ENCODE peak calls at places on chromosomes 1 and 21, in four cellular contexts. N is GM12878, J is H1, W is HepG2. I is an unnamed sample.

GRCh38 chr1:220787069-220787614 is 429 bp downstream of the MTARC1 start:
- DNase-seq in N (no peak), J (peak), W (peak), I (no peak)

GRCh38 chr1:5570931-5571330 is 421.3 kb downstream of the NPHP4 start:
- DNase-seq in N (no peak), J (no peak), W (no peak), I (no peak)

GRCh38 chr1:40709100-40709801 is 17.7 kb downstream of the NFYC start:
- DNase-seq in N (peak), J (peak), W (peak), I (peak)

GRCh38 chr1:198543670-198544260 is 3.3 kb upstream of the ATP6V1G3 start:
- DNase-seq in N (no peak), J (no peak), W (no peak), I (no peak)

GRCh38 chr1:208059328-208060017 is 148.5 kb upstream of the CD34 start:
- DNase-seq in N (no peak), J (no peak), W (peak), I (no peak)

GRCh38 chr1:63575340-63575826 is 17.8 kb upstream of the PGM1 start:
- DNase-seq in N (no peak), J (no peak), W (no peak), I (no peak)

GRCh38 chr1:182783068-182783467 is 6.5 kb upstream of the NPL start:
- DNase-seq in N (no peak), J (no peak), W (no peak), I (no peak)

GRCh38 chr1:207926984-207927383 is 16.1 kb upstream of the CD34 start:
- DNase-seq in N (no peak), J (no peak), W (no peak), I (no peak)

GRCh38 chr1:93304716-93305138 is 41.0 kb upstream of the DR1 start:
- DNase-seq in N (peak), J (no peak), W (peak), I (peak)

GRCh38 chr21:26047279-26047967 is 123.1 kb downstream of the APP start:
- DNase-seq in N (no peak), J (no peak), W (no peak), I (no peak)

GRCh38 chr21:26055010-26055409 is 115.6 kb downstream of the APP start:
- DNase-seq in N (no peak), J (no peak), W (no peak), I (no peak)

GRCh38 chr21:26050857-26051256 is 119.7 kb downstream of the APP start:
- DNase-seq in N (no peak), J (no peak), W (no peak), I (no peak)

GRCh38 chr21:26043891-26044290 is 126.7 kb downstream of the APP start:
- DNase-seq in N (no peak), J (no peak), W (no peak), I (no peak)

DNA sequence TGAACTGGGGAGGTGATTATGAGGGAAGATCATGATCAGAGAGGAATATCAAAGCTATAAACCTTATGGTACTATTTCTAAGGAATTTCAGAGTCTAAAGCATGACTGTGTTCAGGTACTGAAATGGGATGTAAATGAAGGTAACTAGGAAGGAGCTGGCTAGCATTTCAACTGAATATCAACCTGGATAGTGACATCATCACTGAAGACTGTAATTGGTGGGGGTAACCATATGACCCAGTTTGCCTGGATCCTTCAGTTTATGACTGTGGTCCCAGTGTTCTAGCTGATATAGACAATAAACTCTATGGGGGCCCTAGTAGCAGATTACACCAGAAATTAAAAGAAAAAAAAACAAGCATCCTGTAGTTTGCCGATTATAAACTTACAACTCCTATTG is 120.8 kb downstream of the APP start:
- DNase-seq in N (no peak), J (no peak), W (no peak), I (no peak)
- TF ChIP-seq HDAC6 in N (no peak), J (no peak), W (no peak), I (no peak)

GRCh38 chr1:218496561-218496960 is 151.4 kb downstream of the TGFB2 start:
- DNase-seq in N (no peak), J (no peak), W (peak), I (no peak)

GRCh38 chr1:218499911-218500310 is 154.8 kb downstream of the TGFB2 start:
- DNase-seq in N (no peak), J (no peak), W (no peak), I (no peak)

GRCh38 chr1:218495931-218496330 is 150.8 kb downstream of the TGFB2 start:
- DNase-seq in N (no peak), J (no peak), W (no peak), I (no peak)

GRCh38 chr1:218499021-218499691 is 154.0 kb downstream of the TGFB2 start:
- DNase-seq in N (no peak), J (no peak), W (no peak), I (no peak)

DNA sequence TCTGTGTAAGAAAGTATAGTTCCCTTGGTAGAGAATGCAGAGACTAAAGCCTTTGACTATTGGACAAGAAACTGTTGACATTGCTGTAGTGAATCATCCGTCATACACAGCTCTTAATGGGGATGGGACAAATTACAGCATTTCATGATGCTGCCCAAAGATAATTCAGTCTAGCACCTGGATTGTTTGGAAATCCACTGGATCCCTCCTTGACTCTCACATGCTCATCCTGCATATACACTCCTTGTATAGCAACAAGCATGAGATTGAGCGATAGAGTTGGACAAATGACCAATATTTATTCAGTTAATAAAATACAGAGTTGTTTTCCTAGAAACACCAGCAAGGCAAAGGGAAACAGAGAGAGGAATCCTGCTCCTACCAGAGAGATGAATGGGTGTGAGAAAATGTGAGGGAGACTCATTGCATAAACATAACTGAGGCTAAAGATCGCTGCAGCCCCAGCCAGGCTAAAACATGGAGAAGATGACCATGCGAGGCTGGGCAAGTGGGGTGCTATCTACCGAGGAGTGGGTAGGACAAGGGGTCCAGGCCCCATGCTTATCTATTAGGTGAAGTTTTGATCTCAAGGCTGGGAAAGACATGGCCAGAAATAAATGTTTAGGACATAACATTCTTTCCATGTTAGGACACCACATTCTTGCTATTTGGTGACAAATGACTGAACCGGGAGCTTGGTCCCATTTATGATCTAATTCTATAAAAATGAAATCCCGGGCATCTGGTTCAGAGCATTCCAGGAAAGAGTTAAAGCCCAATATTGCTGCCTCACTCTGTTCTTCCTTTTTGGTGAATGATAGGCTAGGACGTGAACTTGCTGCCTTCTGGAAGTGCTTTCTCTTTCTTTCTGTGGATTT is 153.2 kb downstream of the TGFB2 start:
- DNase-seq in N (no peak), J (no peak), W (no peak), I (no peak)
- TF ChIP-seq SP1 in N (no peak), J (no peak), W (no peak), I (no peak)

GRCh38 chr1:112625696-112626095 is 6.1 kb downstream of the CAPZA1 start:
- DNase-seq in N (no peak), J (no peak), W (no peak), I (peak)
- TF ChIP-seq HDAC6 in N (no peak), J (no peak), W (no peak), I (no peak)

GRCh38 chr21:33198346-33199135 is 31.2 kb upstream of the IFNAR2 start:
- DNase-seq in N (no peak), J (no peak), W (no peak), I (no peak)
- TF ChIP-seq SP1 in N (no peak), J (no peak), W (no peak), I (no peak)

GRCh38 chr21:44067011-44067839 is 40.0 kb upstream of the PWP2 start:
- DNase-seq in N (no peak), J (no peak), W (peak), I (no peak)

GRCh38 chr21:44066116-44066515 is 41.1 kb upstream of the PWP2 start:
- DNase-seq in N (no peak), J (no peak), W (no peak), I (no peak)

GRCh38 chr21:44064852-44065403 is 42.3 kb upstream of the PWP2 start:
- DNase-seq in N (no peak), J (no peak), W (no peak), I (no peak)

GRCh38 chr21:44063151-44063912 is 43.9 kb upstream of the PWP2 start:
- DNase-seq in N (no peak), J (no peak), W (no peak), I (no peak)

GRCh38 chr21:44065428-44065827 is 41.8 kb upstream of the PWP2 start:
- DNase-seq in N (no peak), J (no peak), W (no peak), I (no peak)
- TF ChIP-seq HDAC6 in N (no peak), J (no peak), W (no peak), I (no peak)

GRCh38 chr1:151909167-151910149 is at the start of gene THEM4:
- DNase-seq in N (peak), J (peak), W (peak), I (peak)
- TF ChIP-seq SP1 in N (peak), J (no peak), W (no peak), I (peak)

GRCh38 chr1:90732136-90732535 is 15.0 kb upstream of the BARHL2 start:
- DNase-seq in N (no peak), J (no peak), W (no peak), I (no peak)
- TF ChIP-seq HDAC6 in N (no peak), J (no peak), W (no peak), I (no peak)

I was measured in K562.